ENCODE peak calls at places on chromosomes 4 and X, in eight cellular contexts. C, Q, K, M, Y, E, R and N are unnamed samples.

GRCh38 chrX:13965531-13965930 is 64.2 kb downstream of the GEMIN8 start:
- DNase-seq in K (no peak), C (no peak), R (no peak), Y (no peak), M (no peak), E (no peak), Q (no peak), N (no peak)

GRCh38 chr4:566508-567295 is 9.4 kb downstream of the TMEM271 start:
- DNase-seq in Q (peak; percentile 62), C (no peak), K (no peak), Y (no peak), R (no peak), E (no peak), M (no peak), N (peak; percentile 62)

GRCh38 chr4:118968006-118968405 is 79.4 kb downstream of the SYNPO2 start:
- DNase-seq in Q (peak; percentile 29), K (no peak), Y (no peak), R (peak; percentile 57), E (no peak), M (no peak), C (peak; percentile 43), N (peak; percentile 30)

GRCh38 chrX:119093991-119094741 is 21.4 kb downstream of the CT47C1 start:
- DNase-seq in Y (no peak), M (no peak), R (no peak), K (no peak), C (no peak), E (no peak), Q (no peak), N (no peak)

GRCh38 chr4:51866835-51867234 is 23.9 kb downstream of the DCUN1D4 start:
- DNase-seq in Y (no peak), C (no peak), R (no peak), M (no peak), E (no peak), Q (no peak), K (peak; percentile 36), N (no peak)

GRCh38 chr4:25159837-25160713 is at the start of gene SEPSECS:
- DNase-seq in E (peak; percentile 98), C (peak; percentile 99), Y (peak; percentile 96), R (peak; percentile 99), M (peak; percentile 99), K (peak; percentile 93), Q (peak; percentile 42), N (peak; percentile 54)

GRCh38 chr4:74205046-74205445 is 47.1 kb downstream of the MTHFD2L start:
- DNase-seq in K (no peak), Q (no peak), M (no peak), Y (no peak), R (no peak), E (no peak), C (no peak), N (no peak)

GRCh38 chr4:7852568-7853185 is 87.0 kb downstream of the AFAP1 start:
- DNase-seq in M (no peak), E (no peak), C (no peak), R (no peak), K (no peak), Y (no peak), Q (no peak), N (no peak)

GRCh38 chr4:182885738-182886077 is 31.5 kb downstream of the DCTD start:
- DNase-seq in Q (no peak), K (no peak), Y (no peak), C (no peak), E (no peak), M (no peak), R (no peak), N (no peak)

GRCh38 chr4:89400408-89401035 is 92.9 kb upstream of the GPRIN3 start:
- DNase-seq in Q (no peak), R (no peak), C (no peak), E (no peak), M (no peak), Y (no peak), K (no peak), N (no peak)

GRCh38 chr4:182955411-182955810 is 38.2 kb upstream of the DCTD start:
- DNase-seq in Q (no peak), C (no peak), K (no peak), R (no peak), Y (no peak), E (no peak), M (no peak), N (no peak)

GRCh38 chr4:151644625-151645024 is 116.2 kb downstream of the GATB start:
- DNase-seq in Q (no peak), C (no peak), R (no peak), M (no peak), Y (peak; percentile 10), K (no peak), E (no peak), N (no peak)

GRCh38 chr4:114698256-114698655 is 99.6 kb downstream of the UGT8 start:
- DNase-seq in R (no peak), C (no peak), Q (no peak), M (no peak), K (no peak), E (no peak), Y (no peak), N (no peak)

GRCh38 chr4:154985673-154986072 is 204.6 kb downstream of the RBM46 start:
- DNase-seq in M (no peak), E (no peak), Q (no peak), Y (no peak), R (no peak), C (no peak), K (no peak), N (no peak)

GRCh38 chrX:47078129-47079043 is at the start of gene RGN:
- DNase-seq in Q (no peak), C (no peak), R (peak; percentile 28), E (no peak), M (no peak), K (peak; percentile 82), Y (no peak), N (no peak)

DNA sequence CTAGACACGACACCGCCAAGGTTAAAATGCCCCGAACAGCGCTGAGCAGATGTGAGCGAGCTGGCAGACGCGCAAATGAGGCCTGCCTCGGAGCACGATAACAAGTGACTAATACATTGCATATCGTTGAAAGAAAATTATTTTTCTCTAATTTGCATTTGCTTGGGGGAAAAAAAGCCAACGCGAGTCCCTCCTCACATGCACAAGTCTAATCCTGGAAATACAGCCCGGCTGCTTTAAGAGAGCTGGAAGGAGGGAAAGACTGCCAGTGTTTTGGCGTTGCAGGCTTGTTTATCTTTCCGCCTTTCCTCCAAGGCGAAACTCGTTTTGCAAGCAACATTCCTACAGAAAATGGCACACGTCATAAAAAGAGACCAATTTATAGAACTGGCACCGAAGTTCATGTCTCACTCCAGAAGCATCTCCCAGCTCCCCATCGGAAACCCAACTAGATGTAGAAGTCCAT is 12.6 kb downstream of the BCOR start:
- DNase-seq in C (no peak), K (no peak), E (no peak), R (no peak), Y (no peak), Q (no peak), M (no peak), N (no peak)
- TF ChIP-seq POLR2AphosphoS5 in C (no peak), K (no peak), E (no peak), R (peak; percentile 56), Y (no peak), Q (no peak), M (no peak), N (no peak)

GRCh38 chrX:149633511-149633910 is 1.9 kb upstream of the TMEM185A start:
- DNase-seq in K (no peak), Y (no peak), Q (no peak), E (no peak), R (no peak), M (no peak), C (no peak), N (no peak)

GRCh38 chrX:149629730-149630387 is 1.7 kb downstream of the TMEM185A start:
- DNase-seq in C (no peak), Q (no peak), Y (no peak), R (no peak), E (no peak), M (no peak), K (no peak), N (no peak)

GRCh38 chrX:149630681-149631292 is 805 bp downstream of the TMEM185A start:
- DNase-seq in E (no peak), Q (no peak), C (no peak), M (no peak), Y (no peak), K (no peak), R (no peak), N (no peak)

GRCh38 chrX:149628768-149629167 is 2.8 kb downstream of the TMEM185A start:
- DNase-seq in Q (no peak), M (no peak), Y (no peak), C (no peak), K (no peak), R (no peak), E (no peak), N (no peak)

GRCh38 chrX:149631293-149632165 is at the start of gene TMEM185A:
- DNase-seq in K (peak; percentile 94), C (peak; percentile 79), M (peak; percentile 78), Q (peak; percentile 53), E (peak; percentile 57), Y (peak; percentile 33), R (peak; percentile 74), N (peak; percentile 51)
- TF ChIP-seq POLR2AphosphoS5 in K (no peak), C (no peak), M (peak; percentile 28), Q (no peak), E (no peak), Y (peak; percentile 57), R (no peak), N (no peak)

DNA sequence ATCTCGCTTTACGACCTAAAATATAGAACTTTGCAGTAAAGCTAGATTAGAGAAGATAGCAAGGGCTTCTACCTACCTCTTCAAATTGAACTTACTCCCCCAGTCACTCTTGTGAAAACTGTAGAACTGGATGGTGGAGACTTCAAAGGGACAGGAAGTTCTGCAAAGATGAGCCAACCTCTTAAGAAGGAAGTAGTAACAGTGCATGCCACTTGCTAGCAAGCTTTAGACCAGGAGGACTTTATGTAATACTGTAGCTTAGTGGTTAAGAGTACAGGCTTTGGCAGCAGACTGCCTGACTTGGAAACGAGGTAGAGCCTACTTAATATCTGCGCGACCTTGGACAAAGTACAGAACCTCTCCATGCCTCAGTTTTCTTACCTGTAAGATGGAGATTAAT is 27.5 kb upstream of the VBP1 start:
- DNase-seq in M (no peak), R (no peak), Y (no peak), E (no peak), C (no peak), K (no peak), Q (no peak), N (no peak)
- TF ChIP-seq POLR2AphosphoS5 in M (no peak), R (no peak), Y (no peak), E (no peak), C (no peak), K (no peak), Q (no peak), N (no peak)

GRCh38 chr4:57113870-57114269 is 3.7 kb upstream of the IGFBP7 start:
- DNase-seq in Y (no peak), C (no peak), M (no peak), Q (no peak), K (no peak), R (no peak), E (no peak), N (no peak)

GRCh38 chr4:57110635-57111546 is 706 bp upstream of the IGFBP7 start:
- DNase-seq in K (peak; percentile 3), Y (no peak), M (no peak), R (peak; percentile 30), Q (peak; percentile 19), C (peak; percentile 30), E (no peak), N (peak; percentile 19)

GRCh38 chr4:57114973-57115372 is 4.8 kb upstream of the IGFBP7 start:
- DNase-seq in C (no peak), Q (no peak), R (no peak), Y (no peak), K (no peak), E (no peak), M (no peak), N (no peak)

GRCh38 chr4:57109530-57109846 is 697 bp downstream of the IGFBP7 start:
- DNase-seq in K (no peak), R (no peak), M (no peak), C (no peak), Q (no peak), E (no peak), Y (no peak), N (no peak)

GRCh38 chr4:57109847-57110634 is at the start of gene IGFBP7:
- DNase-seq in M (peak; percentile 65), E (no peak), Y (no peak), C (peak; percentile 61), R (peak; percentile 58), Q (peak; percentile 25), K (peak; percentile 93), N (peak; percentile 40)
- TF ChIP-seq POLR2AphosphoS5 in M (no peak), E (no peak), Y (no peak), C (no peak), R (no peak), Q (no peak), K (no peak), N (no peak)